ENCODE peak calls at places on chromosome 6, in nine cellular contexts. P, B, J, U, X, O, T, N and D are unnamed samples.

GRCh38 chr6:147905721-147906120 is 397.2 kb downstream of the SAMD5 start:
- DNase-seq in P (no peak), B (no peak), J (no peak), U (no peak), X (no peak), O (no peak), T (no peak), N (no peak), D (no peak)

GRCh38 chr6:148824960-148825359 is 78.1 kb downstream of the UST start:
- DNase-seq in P (no peak), B (no peak), J (no peak), U (no peak), X (no peak), O (no peak), T (no peak), N (no peak), D (no peak)

GRCh38 chr6:24495516-24495847 is 713 bp downstream of the ALDH5A1 start:
- DNase-seq in P (peak; percentile 19), B (peak; percentile 71), J (no peak), U (peak; percentile 13), X (peak; percentile 62), O (peak; percentile 52), T (no peak), N (peak; percentile 31), D (no peak)

GRCh38 chr6:145904878-145905277 is 59.3 kb downstream of the SHPRH start:
- DNase-seq in P (peak; percentile 6), B (no peak), J (no peak), U (no peak), X (no peak), O (peak; percentile 2), T (no peak), N (no peak), D (no peak)

GRCh38 chr6:41066867-41067304 is 5.3 kb downstream of the OARD1 start:
- DNase-seq in P (peak; percentile 75), B (peak; percentile 74), J (peak; percentile 69), U (peak; percentile 52), X (peak; percentile 55), O (peak; percentile 90), T (peak; percentile 64), N (peak; percentile 40), D (no peak)

GRCh38 chr6:144588674-144589325 is 303.7 kb downstream of the UTRN start:
- DNase-seq in P (no peak), B (no peak), J (no peak), U (no peak), X (no peak), O (no peak), T (no peak), N (no peak), D (no peak)

GRCh38 chr6:111358454-111358853 is 124.6 kb downstream of the REV3L start:
- DNase-seq in P (no peak), B (no peak), J (no peak), U (no peak), X (no peak), O (no peak), T (no peak), N (no peak), D (no peak)

GRCh38 chr6:13268914-13269532 is 59.3 kb downstream of the TBC1D7 start:
- DNase-seq in P (no peak), B (peak; percentile 71), J (peak; percentile 51), U (no peak), X (no peak), O (peak; percentile 45), T (no peak), N (no peak), D (no peak)

GRCh38 chr6:14035448-14035847 is 82.1 kb upstream of the CD83 start:
- DNase-seq in P (no peak), B (peak; percentile 92), J (peak; percentile 73), U (no peak), X (no peak), O (no peak), T (no peak), N (no peak), D (no peak)

GRCh38 chr6:52393780-52394179 is 26.4 kb upstream of the EFHC1 start:
- DNase-seq in P (no peak), B (no peak), J (no peak), U (no peak), X (no peak), O (no peak), T (no peak), N (no peak), D (no peak)

GRCh38 chr6:130520235-130520634 is 154.4 kb downstream of the TMEM200A start:
- DNase-seq in P (no peak), B (no peak), J (peak; percentile 73), U (no peak), X (no peak), O (no peak), T (no peak), N (no peak), D (no peak)

GRCh38 chr6:158630944-158631616 is 13.5 kb downstream of the DYNLT1 start:
- DNase-seq in P (no peak), B (no peak), J (no peak), U (no peak), X (no peak), O (no peak), T (no peak), N (no peak), D (peak; percentile 92)

GRCh38 chr6:23559587-23560343 is 566.2 kb upstream of the NRSN1 start:
- DNase-seq in P (no peak), B (peak; percentile 56), J (no peak), U (no peak), X (no peak), O (no peak), T (no peak), N (no peak), D (no peak)